ENCODE peak calls at places on chromosomes 6 and 20, in four cellular contexts. Z, F, Y and W are unnamed samples.

GRCh38 chr20:39897058-39897457 is 792.0 kb downstream of the MAFB start:
- DNase-seq in Z (no peak), F (no peak), Y (no peak), W (no peak)

GRCh38 chr6:126067080-126067479 is 80.7 kb downstream of the TRMT11 start:
- DNase-seq in Z (no peak), F (no peak), Y (no peak), W (no peak)

GRCh38 chr6:105900120-105900937 is 185.8 kb upstream of the PRDM1 start:
- DNase-seq in Z (no peak), F (no peak), Y (no peak), W (no peak)

GRCh38 chr6:958531-958930 is 265.6 kb upstream of the EXOC2 start:
- DNase-seq in Z (no peak), F (no peak), Y (no peak), W (no peak)

GRCh38 chr20:33791959-33792597 is 19.1 kb upstream of the CHMP4B start:
- DNase-seq in Z (no peak), F (no peak), Y (peak), W (no peak)

GRCh38 chr6:149266659-149267058 is 50.9 kb upstream of the TAB2 start:
- DNase-seq in Z (no peak), F (no peak), Y (no peak), W (no peak)

GRCh38 chr6:81708306-81708705 is 44.2 kb downstream of the TENT5A start:
- DNase-seq in Z (no peak), F (no peak), Y (no peak), W (no peak)

GRCh38 chr6:162379762-162380409 is 347.7 kb downstream of the PRKN start:
- DNase-seq in Z (no peak), F (no peak), Y (no peak), W (no peak)

GRCh38 chr20:433300-433975 is 25.3 kb downstream of the RBCK1 start:
- DNase-seq in Z (no peak), F (no peak), Y (no peak), W (no peak)

GRCh38 chr20:9884666-9885065 is 45.8 kb upstream of the PAK5 start:
- DNase-seq in Z (no peak), F (no peak), Y (no peak), W (no peak)

GRCh38 chr6:158629376-158630221 is 14.9 kb downstream of the DYNLT1 start:
- DNase-seq in Z (no peak), F (no peak), Y (no peak), W (peak)

GRCh38 chr6:84227044-84227433 is 404 bp downstream of the CEP162 start:
- DNase-seq in Z (no peak), F (no peak), Y (no peak), W (no peak)

GRCh38 chr20:2602046-2602735 is 50.2 kb upstream of the NOP56 start:
- DNase-seq in Z (no peak), F (no peak), Y (no peak), W (no peak)

GRCh38 chr6:39451831-39452230 is 129.3 kb upstream of the KCNK16 start:
- DNase-seq in Z (no peak), F (no peak), Y (no peak), W (no peak)

GRCh38 chr6:125585470-125585869 is 164.0 kb upstream of the HEY2 start:
- DNase-seq in Z (no peak), F (no peak), Y (no peak), W (no peak)

GRCh38 chr6:79467716-79468115 is 69.5 kb downstream of the LCA5 start:
- DNase-seq in Z (no peak), F (no peak), Y (no peak), W (no peak)

GRCh38 chr6:138664740-138665139 is 108.8 kb upstream of the CCDC28A start:
- DNase-seq in Z (no peak), F (no peak), Y (no peak), W (no peak)

GRCh38 chr6:135402311-135402710 is 95.2 kb downstream of the AHI1 start:
- DNase-seq in Z (no peak), F (no peak), Y (no peak), W (no peak)

DNA sequence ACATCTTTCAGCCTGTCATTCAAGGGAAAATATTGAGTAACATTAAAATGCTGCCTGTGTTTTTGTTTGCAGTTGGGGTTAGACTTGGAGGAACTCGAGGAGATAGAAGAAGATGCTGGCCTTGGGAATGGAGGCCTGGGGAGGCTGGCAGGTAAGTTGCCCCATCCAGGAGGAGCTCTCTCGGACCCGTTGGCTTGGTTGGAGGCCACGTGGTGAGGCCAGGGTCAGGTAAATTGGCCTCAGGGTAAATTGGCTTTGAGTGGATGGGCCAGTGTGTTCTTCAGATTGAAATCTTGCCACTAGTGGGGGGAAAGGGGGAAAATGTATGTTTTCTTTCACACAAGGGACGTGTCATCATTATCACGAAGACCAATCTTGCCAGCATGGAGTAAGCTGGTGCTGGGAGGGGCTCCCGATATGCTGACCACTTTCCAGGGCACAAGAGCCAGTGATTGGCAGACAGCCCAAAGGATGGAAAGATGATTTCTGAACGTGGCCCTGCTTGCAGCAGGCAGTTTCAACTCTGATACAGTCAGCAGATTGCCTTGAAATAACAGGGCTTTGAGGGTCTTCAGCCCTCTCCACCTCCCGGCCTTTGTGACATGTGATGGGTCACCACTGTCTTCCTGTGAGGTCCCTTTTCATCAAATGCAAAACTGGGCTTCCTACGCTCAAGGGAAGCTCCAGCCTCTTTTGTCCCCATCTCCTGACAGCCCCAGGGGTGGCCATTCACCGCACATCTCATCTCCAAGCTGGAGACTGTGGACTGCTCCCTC is 21.4 kb downstream of the PYGB start:
- DNase-seq in Z (peak), F (no peak), Y (no peak), W (no peak)
- H3K27ac ChIP-seq in Z (no peak), F (no peak), Y (no peak), W (no peak)

GRCh38 chr20:49286689-49287551 is 9.1 kb upstream of the ZNFX1 start:
- DNase-seq in Z (no peak), F (no peak), Y (no peak), W (no peak)
- H3K4me3 ChIP-seq in Z (no peak), F (no peak), Y (no peak), W (peak)

GRCh38 chr6:169145991-169146501 is 107.6 kb downstream of the THBS2 start:
- DNase-seq in Z (no peak), F (no peak), Y (no peak), W (no peak)
- H3K27ac ChIP-seq in Z (no peak), F (peak), Y (no peak), W (no peak)

GRCh38 chr6:6890400-6890858 is 217.3 kb upstream of the RREB1 start:
- DNase-seq in Z (peak), F (peak), Y (no peak), W (no peak)
- H3K4me3 ChIP-seq in Z (peak), F (peak), Y (no peak), W (no peak)